ENCODE peak calls at places on chromosome 15, in five cellular contexts. K is OCI-LY7, V is fibroblast of mammary gland, P is AG09309, I is astrocyte of the cerebellum. Y is an unnamed sample.

GRCh38 chr15:101254157-101255065 is 2.6 kb upstream of the CHSY1 start:
- DNase-seq in K (no peak), V (no peak), P (no peak), I (no peak), Y (no peak)

GRCh38 chr15:43896543-43896942 is 69.7 kb downstream of the WDR76 start:
- DNase-seq in K (no peak), V (no peak), P (no peak), I (no peak), Y (peak; percentile 41)

GRCh38 chr15:42155546-42156265 is 730 bp downstream of the PLA2G4F start:
- DNase-seq in K (no peak), V (no peak), P (no peak), I (no peak), Y (no peak)

GRCh38 chr15:74725241-74725774 is at the start of gene CYP1A1:
- DNase-seq in K (no peak), V (no peak), P (no peak), I (no peak), Y (peak; percentile 42)

GRCh38 chr15:32701863-32702262 is 15.9 kb upstream of the GREM1 start:
- DNase-seq in K (no peak), V (peak; percentile 71), P (no peak), I (no peak), Y (no peak)

GRCh38 chr15:56205061-56205876 is 38.4 kb downstream of the RFX7 start:
- DNase-seq in K (no peak), V (peak; percentile 36), P (peak; percentile 4), I (no peak), Y (peak; percentile 24)

GRCh38 chr15:67063689-67064606 is 1.5 kb upstream of the SMAD3 start:
- DNase-seq in K (no peak), V (no peak), P (no peak), I (no peak), Y (no peak)

GRCh38 chr15:95853350-95853749 is 477.1 kb upstream of the NR2F2 start:
- DNase-seq in K (no peak), V (peak; percentile 42), P (no peak), I (no peak), Y (peak; percentile 57)

GRCh38 chr15:68464451-68465090 is 32.6 kb upstream of the ITGA11 start:
- DNase-seq in K (no peak), V (peak; percentile 82), P (no peak), I (no peak), Y (peak; percentile 42)

GRCh38 chr15:38398134-38398533 is 55.8 kb upstream of the FAM98B start:
- DNase-seq in K (no peak), V (peak; percentile 100), P (peak; percentile 89), I (peak; percentile 99), Y (peak; percentile 98)

DNA sequence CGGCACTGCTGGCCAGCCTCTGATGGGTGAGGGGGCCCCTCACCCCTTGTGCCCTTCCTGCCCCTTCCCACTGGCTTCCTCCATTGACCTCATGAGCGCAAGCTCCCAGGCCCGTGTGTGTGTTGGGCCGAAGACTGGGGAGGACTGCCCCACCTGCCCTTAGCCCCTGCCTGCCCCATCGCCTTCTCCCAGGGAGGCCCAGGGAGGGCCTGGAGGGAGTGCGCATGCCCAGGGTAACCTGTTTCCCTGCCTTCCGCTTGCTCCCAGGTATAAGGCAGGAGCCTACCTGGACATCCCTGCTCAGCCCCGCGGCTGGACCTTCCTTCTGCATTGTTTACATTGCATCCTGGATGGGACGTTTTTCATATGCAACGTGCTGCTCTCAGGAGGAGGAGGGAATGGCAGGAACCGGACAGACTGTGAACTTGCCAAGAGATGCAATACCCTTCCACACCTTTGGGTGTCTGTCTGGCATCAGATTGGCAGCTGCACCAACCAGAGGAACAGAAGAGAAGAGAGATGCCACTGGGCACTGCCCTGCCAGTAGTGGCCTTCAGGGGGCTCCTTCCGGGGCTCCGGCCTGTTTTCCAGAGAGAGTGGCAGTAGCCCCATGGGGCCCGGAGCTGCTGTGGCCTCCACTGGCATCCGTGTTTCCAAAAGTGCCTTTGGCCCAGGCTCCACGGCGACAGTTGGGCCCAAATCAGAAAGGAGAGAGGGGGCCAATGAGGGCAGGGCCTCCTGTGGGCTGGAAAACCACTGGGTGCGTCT is 8.8 kb downstream of the DLL4 start:
- DNase-seq in K (no peak), V (no peak), P (no peak), I (no peak), Y (no peak)
- H3K4me3 ChIP-seq in K (no peak overlapping the region), V (no peak overlapping the region), P (no peak overlapping the region), I (no peak overlapping the region), Y (no peak overlapping the region)

DNA sequence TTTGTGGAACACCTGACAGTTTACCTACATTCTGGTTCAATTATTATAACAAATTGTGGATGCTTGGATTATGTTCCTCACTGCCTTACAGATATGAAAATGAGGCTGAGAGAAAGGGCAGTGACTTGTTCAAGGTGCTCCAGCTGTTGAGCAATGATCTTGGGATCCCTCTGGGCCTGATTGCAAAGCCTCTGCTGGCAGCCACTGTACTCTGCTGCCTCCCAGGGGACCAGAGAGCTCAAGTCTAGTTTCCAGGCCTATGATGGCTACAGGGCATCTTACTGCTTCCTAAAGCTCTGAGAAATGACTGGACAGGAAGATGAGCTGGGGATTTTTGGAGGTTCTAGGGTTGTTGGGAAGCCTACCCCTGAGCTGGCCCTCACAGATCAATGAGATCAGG is 2.3 kb upstream of the SHC4 start:
- DNase-seq in K (peak; percentile 18), V (peak; percentile 76), P (no peak), I (no peak), Y (peak; percentile 83)
- TF ChIP-seq CTCF in K (no peak), V (peak; percentile 20), P (peak; percentile 57), I (no peak), Y (peak; percentile 29)

GRCh38 chr15:79432345-79433311 is 492 bp downstream of the MINAR1 start:
- DNase-seq in K (no peak), V (no peak), P (no peak), I (no peak), Y (no peak)
- H3K4me3 ChIP-seq in K (no peak overlapping the region), V (peak overlapping the region; percentile 44), P (peak overlapping the region; percentile 53), I (peak overlapping the region; percentile 54), Y (peak overlapping the region; percentile 50)

GRCh38 chr15:80721476-80721875 is 26.4 kb downstream of the ABHD17C start:
- DNase-seq in K (no peak), V (no peak), P (no peak), I (no peak), Y (no peak)
- TF ChIP-seq CTCF in K (no peak), V (no peak), P (no peak), I (no peak), Y (no peak)

GRCh38 chr15:40358492-40359353 is 704 bp downstream of the DISP2 start:
- DNase-seq in K (peak; percentile 75), V (no peak), P (no peak), I (no peak), Y (no peak)

GRCh38 chr15:40355976-40356585 is 1.9 kb upstream of the DISP2 start:
- DNase-seq in K (no peak), V (no peak), P (no peak), I (no peak), Y (no peak)

GRCh38 chr15:40354408-40355171 is 3.4 kb upstream of the DISP2 start:
- DNase-seq in K (peak; percentile 31), V (peak; percentile 36), P (no peak), I (no peak), Y (no peak)

GRCh38 chr15:40357723-40358491 is at the start of gene DISP2:
- DNase-seq in K (peak; percentile 91), V (peak; percentile 60), P (no peak), I (no peak), Y (peak; percentile 92)

DNA sequence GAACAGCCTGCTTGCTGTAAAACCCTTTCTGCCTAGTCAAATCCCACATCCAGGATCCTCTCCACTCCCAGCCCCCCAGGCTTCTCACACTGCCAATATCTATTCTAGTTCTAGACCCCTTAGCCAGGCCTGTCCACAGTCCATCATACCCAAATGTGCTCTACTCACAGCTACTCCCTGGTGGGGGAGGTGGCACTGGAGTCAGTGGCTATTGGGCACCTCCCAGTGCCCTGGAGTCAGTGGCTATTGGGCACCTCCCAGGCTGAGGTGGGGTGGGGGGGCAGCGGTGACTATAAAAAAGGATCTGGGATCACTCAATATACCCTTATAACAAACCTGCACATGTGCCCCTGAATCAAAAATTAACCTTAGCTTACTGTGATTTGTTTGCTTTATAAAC is 773 bp upstream of the DISP2 start:
- DNase-seq in K (no peak), V (no peak), P (no peak), I (no peak), Y (no peak)
- H3K4me3 ChIP-seq in K (peak overlapping the region; percentile 80), V (no peak overlapping the region), P (no peak overlapping the region), I (no peak overlapping the region), Y (no peak overlapping the region)

GRCh38 chr15:22895465-22896190 is 57.2 kb downstream of the NIPA2 start:
- DNase-seq in K (no peak), V (peak; percentile 56), P (no peak), I (no peak), Y (peak; percentile 74)
- TF ChIP-seq CTCF in K (no peak), V (no peak), P (no peak), I (no peak), Y (no peak)

GRCh38 chr15:20645956-20646355 is 104.4 kb upstream of the GOLGA6L6 start:
- DNase-seq in K (no peak), V (no peak), P (no peak), I (no peak), Y (no peak)
- H3K4me3 ChIP-seq in K (no peak overlapping the region), V (no peak overlapping the region), P (no peak overlapping the region), I (no peak overlapping the region), Y (no peak overlapping the region)

DNA sequence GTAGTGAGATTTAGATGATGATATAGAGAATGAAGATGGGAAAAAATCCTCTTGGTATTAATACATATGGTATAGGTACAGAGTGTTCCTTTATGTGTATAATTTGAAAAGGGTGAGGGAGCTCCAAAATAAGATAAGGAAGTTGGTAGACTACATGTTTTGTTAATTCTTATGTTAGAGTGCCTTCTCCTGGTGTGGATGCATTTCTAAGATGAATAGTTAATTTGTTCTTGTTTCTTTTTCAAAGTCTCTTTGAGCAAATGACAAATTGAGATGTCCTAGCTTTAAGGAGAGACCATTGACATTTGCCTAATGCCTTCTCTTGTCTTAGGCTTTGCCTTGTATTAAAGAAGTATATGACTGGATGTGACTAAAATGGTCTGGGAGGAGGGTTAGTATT is 34.1 kb downstream of the AKAP13 start:
- DNase-seq in K (no peak), V (peak; percentile 57), P (no peak), I (no peak), Y (peak; percentile 47)
- TF ChIP-seq CTCF in K (peak; percentile 71), V (peak; percentile 18), P (peak; percentile 17), I (no peak), Y (no peak)

DNA sequence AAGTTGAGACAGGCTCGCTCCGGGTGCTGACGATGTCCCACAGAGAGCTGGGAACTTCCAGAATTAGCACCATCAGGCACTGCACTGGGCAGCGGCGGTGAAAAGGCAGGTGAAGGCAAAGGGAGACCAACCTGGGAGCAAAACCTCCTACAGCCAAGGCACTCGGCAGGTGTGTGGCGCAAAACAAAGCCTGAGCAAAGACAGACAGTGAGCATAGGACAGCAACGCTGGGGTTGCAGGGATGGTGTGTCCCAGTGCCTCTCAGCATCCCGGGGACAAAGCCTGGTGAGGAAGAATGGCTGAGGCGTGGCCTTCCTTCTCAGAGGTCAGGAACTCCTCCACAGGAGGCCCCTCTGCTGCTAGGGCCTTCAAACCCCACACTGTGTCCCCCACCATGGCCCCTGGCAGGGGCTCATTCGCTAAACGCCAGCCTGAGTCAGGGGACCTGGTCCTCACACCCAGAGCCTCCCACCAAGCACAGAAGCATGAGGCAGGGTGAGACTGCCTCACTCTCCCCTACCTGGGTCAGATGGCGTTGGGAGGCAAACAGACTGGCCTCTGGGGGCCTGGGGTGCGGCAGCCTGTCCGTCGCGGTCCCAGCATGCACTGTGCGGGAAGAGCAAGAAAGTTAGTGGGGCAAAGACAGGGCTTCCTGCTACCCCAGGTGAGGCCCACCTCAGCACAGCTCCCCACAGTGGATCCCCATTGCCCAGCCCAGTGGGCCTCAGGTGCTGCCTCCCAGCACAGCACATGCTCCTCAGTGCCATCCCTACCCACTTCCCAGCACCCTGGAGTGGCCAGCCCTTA is 44.1 kb upstream of the LINGO1 start:
- DNase-seq in K (no peak), V (no peak), P (no peak), I (no peak), Y (no peak)
- H3K4me3 ChIP-seq in K (no peak overlapping the region), V (no peak overlapping the region), P (no peak overlapping the region), I (no peak overlapping the region), Y (no peak overlapping the region)